ENCODE peak calls at places on chromosomes 6 and 20, in six cellular contexts. R is astrocyte, Z is tibial nerve, U is A673, A is breast epithelium, M is heart right ventricle. W is an unnamed sample. For H3K9me3, the result is how much of the 10 kb centered on the place peaks cover.

GRCh38 chr20:9476637-9477036 is 37.8 kb upstream of the LAMP5 start:
- DNase-seq in A (no peak), M (no peak), R (no peak), U (no peak), Z (no peak), W (no peak)

GRCh38 chr6:154995241-154996162 is at the start of gene TIAM2:
- DNase-seq in A (no peak), M (peak), Z (no peak), U (peak), R (no peak), W (no peak)

GRCh38 chr6:106897580-106897979 is 76.9 kb downstream of the CD24 start:
- DNase-seq in A (no peak), M (no peak), U (no peak), R (no peak), Z (no peak), W (no peak)

GRCh38 chr6:48859562-48859961 is 603.5 kb downstream of the MMUT start:
- DNase-seq in R (no peak), U (no peak), Z (no peak), M (no peak), A (no peak), W (no peak)

GRCh38 chr6:7112741-7113313 is 5.1 kb downstream of the RREB1 start:
- DNase-seq in R (no peak), Z (no peak), A (no peak), U (no peak), M (peak), W (no peak)

GRCh38 chr20:9110916-9111432 is 42.1 kb downstream of the PLCB4 start:
- DNase-seq in M (no peak), R (no peak), U (no peak), A (no peak), Z (no peak), W (no peak)

GRCh38 chr6:43669050-43669921 is 18.3 kb downstream of the MRPS18A start:
- DNase-seq in R (peak), Z (peak), M (peak), A (no peak), U (no peak), W (peak)

GRCh38 chr20:37522258-37523011 is 1.4 kb downstream of the NNAT start:
- DNase-seq in Z (no peak), R (peak), M (peak), A (no peak), U (no peak), W (no peak)

DNA sequence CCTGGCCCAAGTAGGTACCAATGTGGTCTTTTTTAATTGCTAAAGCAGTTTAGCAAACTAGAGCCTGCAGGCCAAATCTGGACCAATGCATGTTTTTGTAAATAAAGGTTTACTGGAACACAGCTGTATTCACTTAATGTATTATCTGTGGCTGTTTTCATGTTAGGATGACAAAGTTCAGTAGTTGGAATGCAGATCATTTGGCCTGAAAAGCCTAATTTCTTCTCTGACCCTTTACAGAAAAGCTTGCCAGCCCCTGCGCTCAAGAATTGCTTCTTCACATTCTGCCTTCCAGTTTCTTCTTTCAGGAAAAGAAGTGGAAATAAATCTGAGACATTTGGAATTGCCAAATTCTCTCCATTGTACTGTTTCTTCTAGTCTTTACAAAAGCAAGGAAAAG is 90.0 kb upstream of the MC3R start:
- DNase-seq in U (no peak), M (no peak), Z (no peak), A (no peak), R (no peak), W (no peak)
- H3K9me3 ChIP-seq in U (under half), M (under half), Z (under half), A (under half), R (under half), W (under half)

GRCh38 chr6:133865680-133866079 is 23.2 kb upstream of the TCF21 start:
- DNase-seq in U (no peak), Z (no peak), R (no peak), A (no peak), M (no peak), W (no peak)

GRCh38 chr6:133857696-133858095 is 31.2 kb upstream of the TCF21 start:
- DNase-seq in U (no peak), M (no peak), Z (no peak), R (no peak), A (no peak), W (no peak)

GRCh38 chr6:133863228-133863627 is 25.7 kb upstream of the TCF21 start:
- DNase-seq in R (no peak), U (no peak), A (no peak), M (no peak), Z (no peak), W (no peak)
- H3K9me3 ChIP-seq in R (under half), U (under half), A (under half), M (under half), Z (under half), W (under half)

DNA sequence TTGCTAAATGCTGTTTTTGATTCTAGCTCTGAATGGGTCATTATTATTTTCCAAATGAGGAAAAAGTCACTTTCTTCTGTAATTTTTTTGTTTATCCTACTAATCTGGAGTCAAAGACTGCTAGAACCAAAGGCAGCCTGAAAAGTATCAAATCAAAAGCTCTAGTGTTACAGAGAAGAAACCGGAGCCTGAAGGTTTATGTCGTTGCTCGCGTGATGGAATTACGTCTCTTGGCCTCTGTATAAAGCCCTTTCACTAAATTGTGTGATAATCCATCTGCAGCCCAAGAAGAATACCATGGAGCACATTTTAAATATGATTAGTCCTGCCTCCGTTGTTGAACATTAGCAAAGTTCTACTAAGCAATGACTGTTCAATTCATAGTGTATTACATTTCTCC is 738.6 kb downstream of the C6orf118 start:
- DNase-seq in A (no peak), R (no peak), M (no peak), U (no peak), Z (no peak), W (no peak)
- H3K9me3 ChIP-seq in A (under half), R (under half), M (under half), U (under half), Z (under half), W (under half)

GRCh38 chr6:19032486-19033295 is 645.5 kb downstream of the RNF144B start:
- DNase-seq in A (no peak), R (no peak), Z (no peak), M (no peak), U (no peak), W (no peak)
- H3K9me3 ChIP-seq in A (under half), R (under half), Z (under half), M (under half), U (under half), W (under half)

GRCh38 chr20:49284818-49285217 is 7.0 kb upstream of the ZNFX1 start:
- DNase-seq in A (no peak), M (no peak), R (no peak), U (no peak), Z (no peak), W (no peak)

GRCh38 chr20:49286689-49287551 is 9.1 kb upstream of the ZNFX1 start:
- DNase-seq in R (peak), U (no peak), Z (no peak), A (no peak), M (no peak), W (no peak)

GRCh38 chr20:49287555-49288249 is 9.8 kb upstream of the ZNFX1 start:
- DNase-seq in M (no peak), U (no peak), A (no peak), R (peak), Z (no peak), W (no peak)

GRCh38 chr20:49285233-49285668 is 7.4 kb upstream of the ZNFX1 start:
- DNase-seq in R (no peak), U (no peak), Z (no peak), M (no peak), A (no peak), W (no peak)

DNA sequence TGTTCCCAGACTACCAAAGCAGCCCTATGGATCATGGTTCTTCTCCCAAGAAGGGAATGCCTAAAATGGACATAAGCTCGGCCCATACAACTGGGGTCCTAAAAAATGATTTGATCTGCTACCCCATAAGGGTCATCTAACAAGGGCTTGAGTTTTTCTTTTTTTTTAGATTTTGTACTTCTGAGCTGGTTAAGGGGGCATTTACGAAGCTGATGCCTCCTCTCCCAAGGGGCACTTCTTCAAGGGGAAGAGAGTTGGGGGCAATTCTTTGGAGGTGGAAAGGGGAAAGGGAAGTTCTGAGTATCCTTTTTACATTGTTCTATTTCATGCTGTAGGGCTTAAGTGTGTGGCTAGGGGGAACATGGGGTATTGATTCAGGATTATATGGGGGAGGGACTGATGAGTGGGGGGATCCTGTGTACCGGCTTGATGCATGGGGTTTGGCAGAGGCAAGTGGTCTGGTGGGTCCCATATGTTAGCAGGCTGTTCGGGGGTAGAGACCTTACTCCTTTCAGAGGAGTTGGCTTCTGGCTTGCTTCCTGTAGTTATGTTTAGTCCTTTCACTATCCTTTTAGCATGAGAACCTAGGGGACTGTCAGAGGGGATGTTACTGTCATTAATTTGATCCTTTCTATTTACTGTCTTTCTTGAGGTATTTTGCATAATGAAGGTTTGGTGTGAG is 8.1 kb upstream of the ZNFX1 start:
- DNase-seq in M (no peak), R (no peak), U (no peak), Z (no peak), A (no peak), W (no peak)
- H3K9me3 ChIP-seq in M (under half), R (under half), U (under half), Z (under half), A (under half), W (under half)

W was measured in uterus.